ENCODE peak calls at places on chromosome 22, in six cellular contexts. X is tibial artery; U is CD8-positive, alpha-beta memory T cell; R is SHP77; H is midbrain; P is skeletal muscle cell. O is an unnamed sample.

GRCh38 chr22:35257321-35258143 is at the start of gene HMGXB4:
- DNase-seq in R (peak; percentile 81), H (peak; percentile 88), X (peak; percentile 83), P (peak; percentile 60), U (peak; percentile 92), O (peak; percentile 91)

GRCh38 chr22:44205713-44206645 is 25.3 kb downstream of the PARVG start:
- DNase-seq in P (no peak), H (no peak), R (no peak), U (no peak), X (no peak), O (no peak)

GRCh38 chr22:34973926-34974325 is 92.0 kb upstream of the ISX start:
- DNase-seq in U (no peak), P (no peak), X (no peak), H (no peak), R (no peak), O (no peak)

GRCh38 chr22:37906364-37907008 is 389 bp downstream of the MICALL1 start:
- DNase-seq in R (no peak), X (no peak), U (peak; percentile 58), H (no peak), P (no peak), O (peak; percentile 19)

GRCh38 chr22:24554316-24555159 is at the start of gene GUCD1:
- DNase-seq in H (no peak), P (no peak), R (no peak), X (peak; percentile 32), U (peak; percentile 49), O (no peak)

GRCh38 chr22:27372969-27373670 is 428.4 kb downstream of the MN1 start:
- DNase-seq in R (peak; percentile 71), U (no peak), H (no peak), P (no peak), X (no peak), O (no peak)

GRCh38 chr22:46854125-46854870 is 91.8 kb downstream of the TBC1D22A start:
- DNase-seq in H (peak; percentile 37), X (peak; percentile 63), P (no peak), U (no peak), R (no peak), O (no peak)

GRCh38 chr22:42473484-42474193 is 41.4 kb upstream of the NFAM1 start:
- DNase-seq in R (peak; percentile 33), U (no peak), H (peak; percentile 39), P (peak; percentile 12), X (no peak), O (peak; percentile 21)

GRCh38 chr22:37771702-37772427 is 35.9 kb upstream of the GCAT start:
- DNase-seq in X (no peak), U (no peak), H (no peak), R (no peak), P (no peak), O (no peak)

GRCh38 chr22:50243704-50244419 is 961 bp downstream of the TUBGCP6 start:
- DNase-seq in R (no peak), X (no peak), U (no peak), H (no peak), P (no peak), O (no peak)

GRCh38 chr22:46754110-46754799 is 8.2 kb upstream of the TBC1D22A start:
- DNase-seq in X (peak; percentile 94), U (no peak), R (peak; percentile 89), P (peak; percentile 89), H (no peak), O (no peak)

GRCh38 chr22:24592846-24593809 is at the start of gene LRRC75B:
- DNase-seq in R (peak; percentile 47), U (no peak), P (peak; percentile 60), X (peak; percentile 89), H (peak; percentile 67), O (no peak)

O was measured in naive thymus-derived CD4-positive, alpha-beta T cell.